ENCODE peak calls at places on chromosomes 16 and 17, in four cellular contexts. One of them, this sample, is unnamed.

GRCh38 chr17:48907713-48908046 is 527 bp upstream of the UBE2Z start:
- DNase-seq in neuronal stem cell: no peak
- DNase-seq in right cardiac atrium: no peak
- DNase-seq in heart left ventricle: no peak
- DNase-seq in this sample: no peak

GRCh38 chr16:66660422-66661209 is 35.9 kb downstream of the CMTM4 start:
- DNase-seq in neuronal stem cell: peak; percentile 29
- DNase-seq in right cardiac atrium: peak; percentile 83
- DNase-seq in heart left ventricle: peak; percentile 72
- DNase-seq in this sample: peak; percentile 73

GRCh38 chr17:36742267-36743000 is 141.1 kb downstream of the MRM1 start:
- DNase-seq in neuronal stem cell: no peak
- DNase-seq in right cardiac atrium: no peak
- DNase-seq in heart left ventricle: no peak
- DNase-seq in this sample: no peak

GRCh38 chr17:6350806-6351205 is 84.1 kb downstream of the AIPL1 start:
- DNase-seq in neuronal stem cell: no peak
- DNase-seq in right cardiac atrium: no peak
- DNase-seq in heart left ventricle: no peak
- DNase-seq in this sample: no peak

GRCh38 chr17:74920679-74921044 is 2.4 kb downstream of the USH1G start:
- DNase-seq in neuronal stem cell: no peak
- DNase-seq in right cardiac atrium: no peak
- DNase-seq in heart left ventricle: no peak
- DNase-seq in this sample: no peak

GRCh38 chr17:48546187-48546923 is 1.4 kb upstream of the HOXB2 start:
- DNase-seq in neuronal stem cell: no peak
- DNase-seq in right cardiac atrium: no peak
- DNase-seq in heart left ventricle: no peak
- DNase-seq in this sample: no peak

GRCh38 chr17:61361084-61361483 is 38.6 kb upstream of the TBX2 start:
- DNase-seq in neuronal stem cell: no peak
- DNase-seq in right cardiac atrium: no peak
- DNase-seq in heart left ventricle: no peak
- DNase-seq in this sample: no peak

GRCh38 chr16:12147681-12148479 is 171.3 kb downstream of the SNX29 start:
- DNase-seq in neuronal stem cell: peak; percentile 67
- DNase-seq in right cardiac atrium: no peak
- DNase-seq in heart left ventricle: no peak
- DNase-seq in this sample: no peak

GRCh38 chr16:8047711-8048110 is 542.6 kb downstream of the TMEM114 start:
- DNase-seq in neuronal stem cell: no peak
- DNase-seq in right cardiac atrium: no peak
- DNase-seq in heart left ventricle: no peak
- DNase-seq in this sample: no peak

GRCh38 chr16:73365010-73365409 is 317.1 kb upstream of the ZFHX3 start:
- DNase-seq in neuronal stem cell: no peak
- DNase-seq in right cardiac atrium: no peak
- DNase-seq in heart left ventricle: peak; percentile 30
- DNase-seq in this sample: no peak

GRCh38 chr17:70407501-70407900 is 238.2 kb downstream of the KCNJ2 start:
- DNase-seq in neuronal stem cell: no peak
- DNase-seq in right cardiac atrium: no peak
- DNase-seq in heart left ventricle: no peak
- DNase-seq in this sample: no peak

GRCh38 chr17:41406205-41406604 is 8.8 kb upstream of the KRT31 start:
- DNase-seq in neuronal stem cell: no peak
- DNase-seq in right cardiac atrium: no peak
- DNase-seq in heart left ventricle: no peak
- DNase-seq in this sample: no peak

GRCh38 chr17:2420131-2420530 is 19.3 kb upstream of the MNT start:
- DNase-seq in neuronal stem cell: no peak
- DNase-seq in right cardiac atrium: no peak
- DNase-seq in heart left ventricle: no peak
- DNase-seq in this sample: no peak

GRCh38 chr16:80718480-80719220 is 85.7 kb downstream of the CDYL2 start:
- DNase-seq in neuronal stem cell: no peak
- DNase-seq in right cardiac atrium: peak; percentile 42
- DNase-seq in heart left ventricle: no peak
- DNase-seq in this sample: peak; percentile 38

GRCh38 chr17:82346342-82347300 is 12.4 kb upstream of the TEX19 start:
- DNase-seq in neuronal stem cell: no peak
- DNase-seq in right cardiac atrium: no peak
- DNase-seq in heart left ventricle: no peak
- DNase-seq in this sample: no peak

GRCh38 chr17:78168906-78169793 is 769 bp downstream of the SYNGR2 start:
- DNase-seq in neuronal stem cell: no peak
- DNase-seq in right cardiac atrium: peak; percentile 80
- DNase-seq in heart left ventricle: peak; percentile 65
- DNase-seq in this sample: peak; percentile 81

GRCh38 chr17:78174332-78174869 is 6.0 kb downstream of the SYNGR2 start:
- DNase-seq in neuronal stem cell: no peak
- DNase-seq in right cardiac atrium: peak; percentile 91
- DNase-seq in heart left ventricle: peak; percentile 87
- DNase-seq in this sample: peak; percentile 95

GRCh38 chr17:78172284-78173024 is 4.1 kb downstream of the SYNGR2 start:
- DNase-seq in neuronal stem cell: no peak
- DNase-seq in right cardiac atrium: peak; percentile 82
- DNase-seq in heart left ventricle: no peak
- DNase-seq in this sample: no peak

GRCh38 chr17:78173025-78173715 is 4.8 kb downstream of the SYNGR2 start:
- DNase-seq in neuronal stem cell: no peak
- DNase-seq in right cardiac atrium: no peak
- DNase-seq in heart left ventricle: no peak
- DNase-seq in this sample: no peak

GRCh38 chr17:78170692-78171590 is 2.6 kb downstream of the SYNGR2 start:
- DNase-seq in neuronal stem cell: no peak
- DNase-seq in right cardiac atrium: no peak
- DNase-seq in heart left ventricle: no peak
- DNase-seq in this sample: no peak
- H3K4me3 ChIP-seq in neuronal stem cell: no peak overlapping the region
- H3K4me3 ChIP-seq in right cardiac atrium: no peak overlapping the region
- H3K4me3 ChIP-seq in heart left ventricle: no peak overlapping the region
- H3K4me3 ChIP-seq in this sample: no peak overlapping the region

DNA sequence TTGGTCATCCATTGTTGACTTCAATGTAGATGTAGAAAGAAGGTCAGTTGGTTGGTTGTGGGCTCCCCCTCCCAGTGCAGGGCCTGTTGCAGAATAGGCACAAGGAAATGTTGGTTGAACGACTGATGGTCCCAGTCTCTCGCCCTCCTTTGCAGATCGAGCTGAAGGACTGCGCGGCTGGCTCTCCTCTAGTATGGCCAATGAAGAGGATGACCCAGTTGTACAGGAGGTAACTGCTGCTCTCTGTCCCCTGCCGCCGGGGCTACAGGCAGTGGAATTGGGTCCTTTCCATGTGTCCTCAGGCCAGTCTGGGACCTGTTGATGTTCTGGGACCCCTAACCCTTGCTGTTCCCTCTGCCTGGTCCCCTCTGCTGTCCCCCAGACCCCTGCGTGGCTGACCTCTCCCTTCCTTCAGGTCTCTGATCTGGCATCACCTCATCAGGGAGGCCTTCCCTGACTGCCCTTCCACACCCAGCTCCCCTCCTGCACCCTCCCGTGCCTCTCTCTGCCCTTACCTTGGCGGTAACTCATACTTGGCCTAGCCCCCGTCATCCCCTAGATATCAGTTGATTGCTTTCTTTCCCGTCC is 5.7 kb downstream of the POLR3E start:
- DNase-seq in neuronal stem cell: no peak
- DNase-seq in right cardiac atrium: no peak
- DNase-seq in heart left ventricle: no peak
- DNase-seq in this sample: no peak
- H3K4me3 ChIP-seq in neuronal stem cell: no peak overlapping the region
- H3K4me3 ChIP-seq in right cardiac atrium: no peak overlapping the region
- H3K4me3 ChIP-seq in heart left ventricle: no peak overlapping the region
- H3K4me3 ChIP-seq in this sample: no peak overlapping the region

DNA sequence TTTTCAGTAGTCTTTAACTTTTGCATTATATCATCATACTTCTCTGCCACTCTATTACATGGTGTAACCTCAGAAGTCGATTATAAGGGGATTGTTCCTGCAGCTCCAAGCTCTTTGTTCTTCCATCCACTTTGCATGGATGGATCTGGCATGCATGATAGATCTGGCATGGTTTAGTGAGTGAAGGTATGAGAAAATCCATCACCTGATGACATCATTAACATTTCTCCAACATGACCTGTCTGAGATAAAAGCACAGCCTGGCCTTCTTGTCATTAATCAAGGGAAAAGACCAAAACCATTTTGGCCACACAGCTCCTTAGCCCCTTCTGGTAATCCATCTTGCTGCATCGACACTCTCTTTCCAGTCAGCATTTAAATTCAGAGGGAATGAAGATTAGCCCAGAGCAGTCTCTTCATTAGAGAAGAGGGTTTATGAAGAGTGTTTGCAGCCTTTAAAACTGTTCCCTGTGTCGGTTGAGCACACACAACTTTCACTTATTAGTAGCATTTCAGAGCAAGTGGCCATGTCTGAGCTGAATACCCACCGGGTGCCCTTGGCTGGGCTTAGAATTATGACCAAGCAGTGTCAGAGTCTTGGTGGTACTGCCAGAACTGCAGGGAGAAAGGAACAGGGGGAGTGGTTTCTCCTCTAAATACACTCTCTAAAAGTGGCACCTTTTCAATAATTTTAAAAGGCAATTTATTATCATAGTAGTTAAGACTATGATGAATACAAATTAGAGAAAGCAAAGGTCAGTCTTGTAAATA is 246.0 kb downstream of the HAPSTR1 start:
- DNase-seq in neuronal stem cell: no peak
- DNase-seq in right cardiac atrium: no peak
- DNase-seq in heart left ventricle: no peak
- DNase-seq in this sample: no peak
- H3K4me3 ChIP-seq in neuronal stem cell: no peak overlapping the region
- H3K4me3 ChIP-seq in right cardiac atrium: no peak overlapping the region
- H3K4me3 ChIP-seq in heart left ventricle: no peak overlapping the region
- H3K4me3 ChIP-seq in this sample: no peak overlapping the region

GRCh38 chr17:73750975-73751374 is 106.7 kb upstream of the SDK2 start:
- DNase-seq in neuronal stem cell: no peak
- DNase-seq in right cardiac atrium: no peak
- DNase-seq in heart left ventricle: no peak
- DNase-seq in this sample: peak; percentile 89

GRCh38 chr17:73749906-73750305 is 105.7 kb upstream of the SDK2 start:
- DNase-seq in neuronal stem cell: no peak
- DNase-seq in right cardiac atrium: no peak
- DNase-seq in heart left ventricle: no peak
- DNase-seq in this sample: no peak

GRCh38 chr17:73757324-73757942 is 113.2 kb upstream of the SDK2 start:
- DNase-seq in neuronal stem cell: no peak
- DNase-seq in right cardiac atrium: no peak
- DNase-seq in heart left ventricle: no peak
- DNase-seq in this sample: no peak

GRCh38 chr17:73754886-73755285 is 110.6 kb upstream of the SDK2 start:
- DNase-seq in neuronal stem cell: no peak
- DNase-seq in right cardiac atrium: no peak
- DNase-seq in heart left ventricle: no peak
- DNase-seq in this sample: no peak

DNA sequence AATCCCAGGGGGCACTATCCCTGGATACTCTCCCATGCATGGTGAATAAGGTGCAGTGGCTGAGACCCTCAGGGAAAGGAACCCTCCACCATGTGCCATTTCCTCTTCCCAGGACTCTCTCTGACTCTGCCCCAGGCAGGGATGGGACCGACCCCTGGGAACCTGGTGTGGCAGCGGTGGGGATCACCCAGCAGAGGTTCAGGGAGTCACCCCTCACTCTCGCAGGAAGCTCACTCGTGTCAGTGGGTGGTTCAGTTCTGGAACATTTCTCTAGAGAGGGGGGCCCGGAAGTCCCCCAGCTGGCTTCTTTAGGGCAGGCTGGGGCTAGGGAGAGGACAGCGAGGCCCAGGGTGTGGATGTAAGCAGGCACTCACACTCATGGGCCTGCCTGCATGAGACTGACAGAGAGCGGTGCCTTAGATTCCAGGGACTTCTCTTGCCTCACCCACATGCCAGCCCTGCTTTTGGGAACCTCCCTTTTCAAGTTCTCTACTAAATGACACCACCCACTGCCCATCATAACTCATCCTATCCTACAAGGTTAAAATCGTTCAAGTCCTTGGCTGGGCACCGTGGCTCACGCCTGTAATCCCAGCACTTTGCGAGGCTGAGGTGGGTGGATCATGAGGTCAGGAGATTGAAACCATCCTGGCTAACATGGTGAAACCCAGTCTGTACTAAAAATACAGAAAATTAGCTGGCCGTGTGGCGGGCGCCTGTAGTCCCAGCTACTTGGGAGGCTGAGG is 109.7 kb upstream of the SDK2 start:
- DNase-seq in neuronal stem cell: no peak
- DNase-seq in right cardiac atrium: no peak
- DNase-seq in heart left ventricle: no peak
- DNase-seq in this sample: no peak
- H3K4me3 ChIP-seq in neuronal stem cell: no peak overlapping the region
- H3K4me3 ChIP-seq in right cardiac atrium: no peak overlapping the region
- H3K4me3 ChIP-seq in heart left ventricle: no peak overlapping the region
- H3K4me3 ChIP-seq in this sample: no peak overlapping the region

GRCh38 chr16:53504161-53504663 is 1.2 kb upstream of the AKTIP start:
- DNase-seq in neuronal stem cell: no peak
- DNase-seq in right cardiac atrium: peak; percentile 84
- DNase-seq in heart left ventricle: peak; percentile 68
- DNase-seq in this sample: peak; percentile 51
- H3K4me3 ChIP-seq in neuronal stem cell: peak overlapping the region; percentile 37
- H3K4me3 ChIP-seq in right cardiac atrium: peak overlapping the region; percentile 39
- H3K4me3 ChIP-seq in heart left ventricle: peak overlapping the region; percentile 81
- H3K4me3 ChIP-seq in this sample: peak overlapping the region; percentile 58

DNA sequence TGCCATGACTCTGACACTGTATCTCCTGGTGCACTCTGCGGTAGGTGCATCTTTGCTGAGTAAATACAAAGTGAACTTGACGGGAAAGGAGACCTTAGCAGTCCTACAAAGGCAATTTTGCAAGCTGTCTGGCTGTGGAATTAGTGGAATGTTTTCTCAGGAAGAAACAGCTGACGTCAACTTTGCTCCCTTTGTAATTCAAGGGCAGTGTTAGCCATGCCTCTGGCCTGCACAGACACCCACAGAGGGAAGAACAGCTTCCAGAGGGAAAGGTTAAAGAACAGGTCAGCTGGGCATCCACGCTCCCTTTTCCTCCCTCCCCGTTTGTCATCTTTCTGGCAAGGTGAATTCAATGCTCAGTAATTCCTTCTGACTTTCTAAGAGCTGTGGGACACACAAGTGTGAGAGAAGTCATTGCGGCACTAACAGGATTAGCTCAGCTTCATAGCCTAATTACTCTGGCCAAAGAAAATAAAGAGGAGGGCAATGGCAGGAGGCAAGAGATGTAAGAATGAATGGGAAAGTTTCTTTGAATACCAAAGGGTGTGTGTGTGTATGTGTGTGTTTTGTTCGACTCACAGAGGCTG is 476.9 kb upstream of the GOT2 start:
- DNase-seq in neuronal stem cell: peak; percentile 83
- DNase-seq in right cardiac atrium: peak; percentile 64
- DNase-seq in heart left ventricle: peak; percentile 9
- DNase-seq in this sample: peak; percentile 57
- H3K4me3 ChIP-seq in neuronal stem cell: no peak overlapping the region
- H3K4me3 ChIP-seq in right cardiac atrium: no peak overlapping the region
- H3K4me3 ChIP-seq in heart left ventricle: no peak overlapping the region
- H3K4me3 ChIP-seq in this sample: no peak overlapping the region

DNA sequence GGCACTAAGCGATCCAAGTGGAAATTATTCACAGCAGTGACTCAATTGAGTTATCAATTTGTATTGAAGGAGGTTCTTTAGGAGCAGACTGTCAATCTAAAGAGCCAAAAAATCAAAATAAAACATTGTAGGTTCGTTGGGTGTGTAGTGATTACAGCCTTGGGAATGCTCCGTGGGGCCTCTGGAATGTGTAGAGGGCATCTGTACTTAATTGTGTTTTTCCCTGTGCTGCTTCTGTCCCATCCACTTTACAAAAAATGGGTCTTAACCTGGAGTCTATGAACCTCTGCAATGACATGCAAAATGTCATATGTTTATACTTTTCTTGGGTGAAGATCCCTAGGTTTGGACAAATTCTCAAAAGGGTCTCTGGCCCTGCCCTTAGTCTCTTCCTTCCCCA is 215.1 kb downstream of the CCDC182 start:
- DNase-seq in neuronal stem cell: no peak
- DNase-seq in right cardiac atrium: no peak
- DNase-seq in heart left ventricle: no peak
- DNase-seq in this sample: no peak
- H3K4me3 ChIP-seq in neuronal stem cell: no peak overlapping the region
- H3K4me3 ChIP-seq in right cardiac atrium: no peak overlapping the region
- H3K4me3 ChIP-seq in heart left ventricle: no peak overlapping the region
- H3K4me3 ChIP-seq in this sample: no peak overlapping the region

This sample was measured in right lobe of liver.